ENCODE peak calls at places on chromosomes 6 and 20, in eight cellular contexts. F is cardiac fibroblast; K is MV-4-11; C is HFFc6; Y is GM12865; N is stimulated activated effector memory CD8-positive, alpha-beta T cell treated with anti-CD3 and anti-CD28 coated beads, Interleukin-12 subunit alpha, Interleukin-12 subunit beta, amount 100 ng/mL, for 72 hours; J is lower lobe of right lung; W is GM20000. O is an unnamed sample.

GRCh38 chr6:139708342-139709199 is 334.1 kb upstream of the CITED2 start:
- DNase-seq in F (peak), K (no peak), C (peak), Y (no peak), N (no peak), J (no peak), W (no peak), O (peak)

GRCh38 chr6:148192310-148192709 is 150.3 kb upstream of the SASH1 start:
- DNase-seq in F (peak), K (no peak), C (peak), Y (no peak), N (no peak), J (no peak), W (no peak), O (peak)

GRCh38 chr6:22756365-22756764 is 187.0 kb downstream of the HDGFL1 start:
- DNase-seq in F (no peak), K (no peak), C (no peak), Y (no peak), N (no peak), J (no peak), W (no peak), O (no peak)

GRCh38 chr20:47489448-47489872 is 12.2 kb upstream of the NCOA3 start:
- DNase-seq in F (no peak), K (peak), C (no peak), Y (peak), N (no peak), J (peak), W (no peak), O (no peak)

GRCh38 chr6:39178804-39179203 is 50.5 kb downstream of the KCNK5 start:
- DNase-seq in F (no peak), K (no peak), C (no peak), Y (no peak), N (no peak), J (no peak), W (no peak), O (no peak)

GRCh38 chr20:19522080-19522801 is 235.8 kb upstream of the RIN2 start:
- DNase-seq in F (no peak), K (peak), C (no peak), Y (no peak), N (no peak), J (no peak), W (no peak), O (no peak)

GRCh38 chr6:148285205-148285604 is 57.4 kb upstream of the SASH1 start:
- DNase-seq in F (no peak), K (no peak), C (peak), Y (no peak), N (no peak), J (no peak), W (no peak), O (no peak)

GRCh38 chr6:166413491-166413951 is 30.8 kb upstream of the MPC1 start:
- DNase-seq in F (no peak), K (no peak), C (no peak), Y (no peak), N (no peak), J (no peak), W (no peak), O (no peak)

GRCh38 chr6:122381494-122382083 is 17.9 kb upstream of the HSF2 start:
- DNase-seq in F (peak), K (peak), C (peak), Y (peak), N (peak), J (no peak), W (peak), O (peak)

GRCh38 chr6:125038925-125039324 is 76.7 kb downstream of the RNF217 start:
- DNase-seq in F (no peak), K (no peak), C (no peak), Y (no peak), N (no peak), J (no peak), W (no peak), O (no peak)

GRCh38 chr20:52493177-52493711 is 301.7 kb upstream of the ZFP64 start:
- DNase-seq in F (peak), K (no peak), C (no peak), Y (no peak), N (no peak), J (no peak), W (no peak), O (no peak)

GRCh38 chr6:43798688-43799444 is 28.9 kb downstream of the VEGFA start:
- DNase-seq in F (peak), K (peak), C (peak), Y (peak), N (no peak), J (peak), W (peak), O (peak)

GRCh38 chr6:21808045-21808470 is 214.5 kb downstream of the SOX4 start:
- DNase-seq in F (peak), K (no peak), C (peak), Y (no peak), N (no peak), J (no peak), W (no peak), O (peak)

GRCh38 chr20:34708621-34709043 is 4.5 kb downstream of the TP53INP2 start:
- DNase-seq in F (peak), K (peak), C (peak), Y (peak), N (no peak), J (peak), W (peak), O (no peak)

GRCh38 chr6:47147175-47147727 is 105.1 kb upstream of the ADGRF1 start:
- DNase-seq in F (peak), K (no peak), C (no peak), Y (no peak), N (no peak), J (no peak), W (no peak), O (no peak)

GRCh38 chr6:5172057-5172683 is 87.0 kb downstream of the PPP1R3G start:
- DNase-seq in F (no peak), K (no peak), C (no peak), Y (no peak), N (no peak), J (no peak), W (no peak), O (no peak)

GRCh38 chr6:112188906-112189305 is 65.5 kb downstream of the LAMA4 start:
- DNase-seq in F (peak), K (no peak), C (no peak), Y (no peak), N (no peak), J (no peak), W (no peak), O (peak)

GRCh38 chr6:133814797-133815196 is 74.1 kb upstream of the TCF21 start:
- DNase-seq in F (peak), K (peak), C (peak), Y (no peak), N (no peak), J (no peak), W (no peak), O (peak)

GRCh38 chr6:39664173-39664572 is 61.0 kb downstream of the KIF6 start:
- DNase-seq in F (no peak), K (no peak), C (no peak), Y (no peak), N (no peak), J (no peak), W (no peak), O (no peak)

GRCh38 chr20:53677447-53678314 is 84.0 kb upstream of the ZNF217 start:
- DNase-seq in F (peak), K (peak), C (no peak), Y (no peak), N (no peak), J (peak), W (no peak), O (no peak)

GRCh38 chr6:100344761-100345160 is 120.0 kb downstream of the SIM1 start:
- DNase-seq in F (no peak), K (no peak), C (peak), Y (no peak), N (no peak), J (no peak), W (no peak), O (peak)

GRCh38 chr20:17843246-17844132 is 125.1 kb downstream of the SNX5 start:
- DNase-seq in F (peak), K (peak), C (peak), Y (peak), N (no peak), J (no peak), W (no peak), O (peak)

GRCh38 chr20:50409495-50409894 is 100.7 kb upstream of the PTPN1 start:
- DNase-seq in F (peak), K (peak), C (no peak), Y (no peak), N (no peak), J (no peak), W (no peak), O (no peak)

GRCh38 chr20:53408728-53409157 is 184.9 kb downstream of the ZNF217 start:
- DNase-seq in F (peak), K (no peak), C (no peak), Y (no peak), N (no peak), J (no peak), W (no peak), O (no peak)

GRCh38 chr6:110543106-110543505 is 66.7 kb upstream of the SLC22A16 start:
- DNase-seq in F (no peak), K (no peak), C (no peak), Y (no peak), N (no peak), J (no peak), W (no peak), O (no peak)

GRCh38 chr6:133551847-133552331 is 310.7 kb downstream of the EYA4 start:
- DNase-seq in F (peak), K (no peak), C (peak), Y (no peak), N (no peak), J (peak), W (no peak), O (peak)